ENCODE peak calls at places on chromosome 5, in five cellular contexts. M is neuronal stem cell, X is right atrium auricular region, V is lung, Y is IMR-90. W is an unnamed sample. For H3K4me1 and H3K9me3, the result is how much of the 10 kb centered on the place peaks cover.

GRCh38 chr5:109714592-109714991 is 24.9 kb downstream of the MAN2A1 start:
- DNase-seq in Y (no peak), V (no peak), M (no peak), X (no peak), W (peak)

GRCh38 chr5:54743997-54744788 is 226.6 kb downstream of the SNX18 start:
- DNase-seq in V (no peak), M (no peak), Y (peak), X (no peak), W (no peak)

GRCh38 chr5:135641329-135642178 is 62.8 kb upstream of the CXCL14 start:
- DNase-seq in V (no peak), Y (no peak), M (no peak), X (no peak), W (no peak)

GRCh38 chr5:177469061-177469628 is 4.3 kb downstream of the DBN1 start:
- DNase-seq in X (peak), V (no peak), Y (no peak), M (no peak), W (peak)

GRCh38 chr5:170297589-170298462 is at the start of gene LCP2:
- DNase-seq in X (no peak), Y (no peak), V (no peak), M (no peak), W (no peak)

GRCh38 chr5:171961117-171961516 is 45.3 kb downstream of the FBXW11 start:
- DNase-seq in X (no peak), M (no peak), V (no peak), Y (no peak), W (no peak)

GRCh38 chr5:73783823-73784222 is 157.8 kb downstream of the ARHGEF28 start:
- DNase-seq in Y (peak), V (no peak), M (no peak), X (no peak), W (no peak)

GRCh38 chr5:134580001-134580460 is 52.6 kb downstream of the SAR1B start:
- DNase-seq in V (no peak), Y (no peak), X (no peak), M (no peak), W (no peak)

GRCh38 chr5:150434502-150434901 is 15.0 kb downstream of the RPS14 start:
- DNase-seq in M (no peak), Y (peak), X (no peak), V (no peak), W (peak)

GRCh38 chr5:9009931-9010652 is 535.8 kb downstream of the SEMA5A start:
- DNase-seq in M (no peak), V (no peak), Y (peak), X (no peak), W (no peak)

GRCh38 chr5:161778796-161779195 is 69.1 kb upstream of the GABRA1 start:
- DNase-seq in X (no peak), Y (no peak), V (no peak), M (no peak), W (no peak)

GRCh38 chr5:1515921-1516571 is 7.7 kb downstream of the LPCAT1 start:
- DNase-seq in V (peak), Y (peak), X (peak), M (no peak), W (peak)

GRCh38 chr5:56481998-56482698 is 249.0 kb upstream of the ANKRD55 start:
- DNase-seq in M (no peak), Y (no peak), V (no peak), X (no peak), W (no peak)

GRCh38 chr5:65128226-65128625 is 353.5 kb downstream of the ADAMTS6 start:
- DNase-seq in V (no peak), M (no peak), Y (peak), X (no peak), W (no peak)

GRCh38 chr5:151223447-151224264 is at the start of gene CCDC69:
- DNase-seq in Y (peak), X (peak), M (peak), V (peak), W (peak)

GRCh38 chr5:96936431-96937221 is 746 bp downstream of the LNPEP start:
- DNase-seq in V (no peak), Y (peak), M (peak), X (peak), W (peak)

GRCh38 chr5:168931638-168932345 is 352.6 kb upstream of the PANK3 start:
- DNase-seq in Y (no peak), V (no peak), X (peak), M (no peak), W (no peak)

GRCh38 chr5:58505502-58505901 is 14.3 kb downstream of the GAPT start:
- DNase-seq in X (no peak), Y (no peak), V (no peak), M (no peak), W (no peak)

GRCh38 chr5:45639038-45639437 is 57.1 kb downstream of the HCN1 start:
- DNase-seq in V (no peak), Y (no peak), M (no peak), X (no peak), W (no peak)

GRCh38 chr5:130795037-130795436 is 370.0 kb downstream of the HINT1 start:
- DNase-seq in M (no peak), X (no peak), V (no peak), Y (no peak), W (no peak)

GRCh38 chr5:31853398-31854135 is 214.6 kb downstream of the PDZD2 start:
- DNase-seq in X (no peak), M (no peak), Y (no peak), V (peak), W (no peak)

GRCh38 chr5:35877655-35878054 is 21.0 kb downstream of the IL7R start:
- DNase-seq in V (no peak), X (no peak), Y (no peak), M (no peak), W (no peak)

GRCh38 chr5:35878079-35878478 is 21.4 kb downstream of the IL7R start:
- DNase-seq in M (no peak), Y (no peak), V (no peak), X (no peak), W (no peak)

GRCh38 chr5:35880166-35880565 is 23.5 kb downstream of the IL7R start:
- DNase-seq in V (no peak), X (no peak), M (no peak), Y (no peak), W (no peak)

GRCh38 chr5:35881758-35882157 is 25.1 kb downstream of the IL7R start:
- DNase-seq in X (no peak), V (no peak), M (no peak), Y (no peak), W (no peak)

DNA sequence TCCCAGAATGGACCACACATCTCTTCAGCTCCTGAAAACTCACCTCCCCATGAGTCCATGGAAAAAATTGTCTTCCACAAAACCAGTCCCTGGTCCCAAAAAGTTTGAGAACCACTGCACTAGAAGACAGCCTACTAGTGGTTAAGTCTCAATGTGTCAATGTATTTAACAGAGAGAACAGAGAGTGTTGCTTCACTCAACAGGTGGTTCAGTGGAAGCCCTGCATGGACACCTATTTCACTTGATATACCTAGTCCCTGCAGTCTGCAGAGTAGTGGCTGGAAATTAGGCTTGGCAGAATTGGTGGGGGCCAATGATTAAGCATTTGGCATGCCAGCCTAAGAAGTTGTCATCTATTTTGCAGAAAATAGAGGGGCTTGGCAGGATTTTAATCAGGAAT is 23.0 kb downstream of the IL7R start:
- DNase-seq in X (no peak), Y (no peak), M (no peak), V (no peak), W (no peak)
- H3K4me1 ChIP-seq in X (under half), Y (under half), M (under half), V (under half), W (under half)

GRCh38 chr5:13328316-13328715 is 616.2 kb downstream of the DNAH5 start:
- DNase-seq in M (no peak), X (no peak), Y (no peak), V (no peak), W (no peak)
- H3K9me3 ChIP-seq in M (under half), X (under half), Y (under half), V (under half), W (under half)

DNA sequence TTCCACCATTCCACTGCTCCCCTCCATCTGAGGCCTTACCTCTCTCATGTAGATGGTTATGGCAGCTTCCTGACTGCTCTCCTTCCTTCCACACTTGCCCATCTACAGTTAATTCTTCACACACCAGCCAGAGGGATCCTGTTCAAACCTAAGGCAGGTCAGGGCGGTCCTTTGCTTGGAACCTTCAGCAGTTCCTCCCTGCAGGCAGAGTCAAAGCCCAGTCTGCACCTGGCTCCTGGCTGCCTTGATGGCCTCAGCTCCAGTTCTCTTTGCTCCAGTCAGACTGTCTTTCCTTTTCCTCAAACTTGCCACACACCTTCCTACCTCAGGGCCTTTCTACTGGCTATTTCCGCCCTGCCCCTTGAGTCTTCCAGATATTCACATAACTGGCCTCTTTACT is 30.2 kb upstream of the NR3C1 start:
- DNase-seq in V (no peak), M (no peak), Y (no peak), X (no peak), W (peak)
- H3K4me1 ChIP-seq in V (under half), M (under half), Y (under half), X (under half), W (under half)

GRCh38 chr5:120358949-120359348 is 105.2 kb upstream of the PRR16 start:
- DNase-seq in X (no peak), Y (peak), M (no peak), V (no peak), W (no peak)
- H3K9me3 ChIP-seq in X (under half), Y (under half), M (under half), V (under half), W (under half)

W was measured in right lobe of liver.